ENCODE peak calls at places on chromosomes 5 and 9, in eight cellular contexts. One of them, this sample, is unnamed.

GRCh38 chr5:32475338-32476097 is 31.0 kb upstream of the ZFR start:
- DNase-seq in choroid plexus epithelial cell: no peak
- DNase-seq in IMR-90: no peak
- DNase-seq in right lobe of liver: no peak
- DNase-seq in left ventricle myocardium inferior: no peak
- DNase-seq in upper lobe of left lung: no peak
- DNase-seq in PC-9: no peak
- DNase-seq in HCT116: no peak
- DNase-seq in this sample: no peak

GRCh38 chr9:96777539-96777864 is 385 bp downstream of the ZNF510 start:
- DNase-seq in PC-9: no peak
- DNase-seq in left ventricle myocardium inferior: no peak
- DNase-seq in IMR-90: no peak
- DNase-seq in choroid plexus epithelial cell: peak
- DNase-seq in upper lobe of left lung: no peak
- DNase-seq in right lobe of liver: no peak
- DNase-seq in HCT116: no peak
- DNase-seq in this sample: no peak

GRCh38 chr9:95105519-95106287 is 211.8 kb downstream of the FANCC start:
- DNase-seq in choroid plexus epithelial cell: no peak
- DNase-seq in IMR-90: no peak
- DNase-seq in HCT116: no peak
- DNase-seq in upper lobe of left lung: no peak
- DNase-seq in PC-9: peak
- DNase-seq in left ventricle myocardium inferior: no peak
- DNase-seq in right lobe of liver: no peak
- DNase-seq in this sample: no peak

GRCh38 chr9:37582548-37583157 is 6.5 kb upstream of the FBXO10 start:
- DNase-seq in PC-9: no peak
- DNase-seq in IMR-90: peak
- DNase-seq in right lobe of liver: no peak
- DNase-seq in left ventricle myocardium inferior: no peak
- DNase-seq in upper lobe of left lung: no peak
- DNase-seq in HCT116: peak
- DNase-seq in choroid plexus epithelial cell: peak
- DNase-seq in this sample: no peak

GRCh38 chr5:172901012-172901780 is 58.0 kb upstream of the RPL26L1 start:
- DNase-seq in choroid plexus epithelial cell: peak
- DNase-seq in upper lobe of left lung: no peak
- DNase-seq in PC-9: no peak
- DNase-seq in HCT116: no peak
- DNase-seq in right lobe of liver: peak
- DNase-seq in left ventricle myocardium inferior: peak
- DNase-seq in IMR-90: peak
- DNase-seq in this sample: no peak

GRCh38 chr9:38339087-38339486 is 53.4 kb upstream of the ALDH1B1 start:
- DNase-seq in PC-9: no peak
- DNase-seq in left ventricle myocardium inferior: no peak
- DNase-seq in choroid plexus epithelial cell: peak
- DNase-seq in right lobe of liver: no peak
- DNase-seq in upper lobe of left lung: no peak
- DNase-seq in IMR-90: peak
- DNase-seq in HCT116: no peak
- DNase-seq in this sample: peak

GRCh38 chr5:139141841-139142240 is 56.3 kb downstream of the SIL1 start:
- DNase-seq in IMR-90: peak
- DNase-seq in HCT116: peak
- DNase-seq in choroid plexus epithelial cell: peak
- DNase-seq in upper lobe of left lung: no peak
- DNase-seq in PC-9: peak
- DNase-seq in left ventricle myocardium inferior: peak
- DNase-seq in right lobe of liver: peak
- DNase-seq in this sample: no peak

GRCh38 chr9:83449166-83449565 is 89.0 kb downstream of the FRMD3 start:
- DNase-seq in right lobe of liver: no peak
- DNase-seq in PC-9: no peak
- DNase-seq in HCT116: no peak
- DNase-seq in IMR-90: no peak
- DNase-seq in upper lobe of left lung: no peak
- DNase-seq in left ventricle myocardium inferior: peak
- DNase-seq in choroid plexus epithelial cell: no peak
- DNase-seq in this sample: no peak

GRCh38 chr9:34994429-34995287 is 5.1 kb downstream of the DNAJB5 start:
- DNase-seq in IMR-90: peak
- DNase-seq in choroid plexus epithelial cell: peak
- DNase-seq in upper lobe of left lung: no peak
- DNase-seq in PC-9: no peak
- DNase-seq in right lobe of liver: no peak
- DNase-seq in HCT116: peak
- DNase-seq in left ventricle myocardium inferior: no peak
- DNase-seq in this sample: peak

GRCh38 chr5:149376711-149377447 is 2.2 kb downstream of the IL17B start:
- DNase-seq in left ventricle myocardium inferior: no peak
- DNase-seq in upper lobe of left lung: no peak
- DNase-seq in PC-9: no peak
- DNase-seq in right lobe of liver: no peak
- DNase-seq in HCT116: no peak
- DNase-seq in IMR-90: no peak
- DNase-seq in choroid plexus epithelial cell: no peak
- DNase-seq in this sample: no peak

GRCh38 chr5:149376104-149376503 is 3.0 kb downstream of the IL17B start:
- DNase-seq in upper lobe of left lung: no peak
- DNase-seq in right lobe of liver: no peak
- DNase-seq in left ventricle myocardium inferior: no peak
- DNase-seq in PC-9: no peak
- DNase-seq in choroid plexus epithelial cell: no peak
- DNase-seq in HCT116: no peak
- DNase-seq in IMR-90: no peak
- DNase-seq in this sample: no peak

GRCh38 chr5:149379177-149379761 is at the start of gene IL17B:
- DNase-seq in HCT116: no peak
- DNase-seq in upper lobe of left lung: peak
- DNase-seq in right lobe of liver: no peak
- DNase-seq in PC-9: no peak
- DNase-seq in IMR-90: no peak
- DNase-seq in left ventricle myocardium inferior: no peak
- DNase-seq in choroid plexus epithelial cell: no peak
- DNase-seq in this sample: no peak

GRCh38 chr5:149379807-149380374 is 799 bp upstream of the IL17B start:
- DNase-seq in upper lobe of left lung: no peak
- DNase-seq in HCT116: no peak
- DNase-seq in PC-9: no peak
- DNase-seq in IMR-90: no peak
- DNase-seq in choroid plexus epithelial cell: no peak
- DNase-seq in right lobe of liver: no peak
- DNase-seq in left ventricle myocardium inferior: no peak
- DNase-seq in this sample: no peak

GRCh38 chr5:149378241-149378805 is 769 bp downstream of the IL17B start:
- DNase-seq in left ventricle myocardium inferior: no peak
- DNase-seq in upper lobe of left lung: no peak
- DNase-seq in choroid plexus epithelial cell: no peak
- DNase-seq in IMR-90: no peak
- DNase-seq in right lobe of liver: no peak
- DNase-seq in PC-9: no peak
- DNase-seq in HCT116: no peak
- DNase-seq in this sample: no peak
- TF ChIP-seq CTCF in left ventricle myocardium inferior: no peak
- TF ChIP-seq CTCF in upper lobe of left lung: no peak
- TF ChIP-seq CTCF in choroid plexus epithelial cell: no peak
- TF ChIP-seq CTCF in IMR-90: no peak
- TF ChIP-seq CTCF in right lobe of liver: no peak
- TF ChIP-seq CTCF in PC-9: no peak
- TF ChIP-seq CTCF in HCT116: no peak
- TF ChIP-seq CTCF in this sample: no peak

GRCh38 chr5:145445027-145445426 is 390.1 kb downstream of the PRELID2 start:
- DNase-seq in choroid plexus epithelial cell: no peak
- DNase-seq in left ventricle myocardium inferior: no peak
- DNase-seq in PC-9: no peak
- DNase-seq in IMR-90: no peak
- DNase-seq in upper lobe of left lung: no peak
- DNase-seq in right lobe of liver: no peak
- DNase-seq in HCT116: no peak
- DNase-seq in this sample: no peak
- H3K4me3 ChIP-seq in choroid plexus epithelial cell: no peak
- H3K4me3 ChIP-seq in left ventricle myocardium inferior: no peak
- H3K4me3 ChIP-seq in PC-9: no peak
- H3K4me3 ChIP-seq in IMR-90: no peak
- H3K4me3 ChIP-seq in upper lobe of left lung: no peak
- H3K4me3 ChIP-seq in right lobe of liver: no peak
- H3K4me3 ChIP-seq in HCT116: no peak
- H3K4me3 ChIP-seq in this sample: no peak

GRCh38 chr9:85178486-85178885 is 509.0 kb downstream of the NTRK2 start:
- DNase-seq in choroid plexus epithelial cell: no peak
- DNase-seq in PC-9: no peak
- DNase-seq in left ventricle myocardium inferior: no peak
- DNase-seq in IMR-90: no peak
- DNase-seq in right lobe of liver: no peak
- DNase-seq in upper lobe of left lung: no peak
- DNase-seq in HCT116: no peak
- DNase-seq in this sample: no peak
- TF ChIP-seq CTCF in choroid plexus epithelial cell: no peak
- TF ChIP-seq CTCF in PC-9: no peak
- TF ChIP-seq CTCF in left ventricle myocardium inferior: no peak
- TF ChIP-seq CTCF in IMR-90: no peak
- TF ChIP-seq CTCF in right lobe of liver: no peak
- TF ChIP-seq CTCF in upper lobe of left lung: no peak
- TF ChIP-seq CTCF in HCT116: no peak
- TF ChIP-seq CTCF in this sample: no peak

GRCh38 chr5:7811715-7812114 is 39.2 kb downstream of the CFAP90 start:
- DNase-seq in HCT116: no peak
- DNase-seq in IMR-90: no peak
- DNase-seq in left ventricle myocardium inferior: no peak
- DNase-seq in upper lobe of left lung: no peak
- DNase-seq in PC-9: no peak
- DNase-seq in right lobe of liver: no peak
- DNase-seq in choroid plexus epithelial cell: no peak
- DNase-seq in this sample: no peak

GRCh38 chr5:7814816-7815215 is 36.1 kb downstream of the CFAP90 start:
- DNase-seq in HCT116: no peak
- DNase-seq in IMR-90: no peak
- DNase-seq in PC-9: no peak
- DNase-seq in choroid plexus epithelial cell: no peak
- DNase-seq in left ventricle myocardium inferior: no peak
- DNase-seq in upper lobe of left lung: no peak
- DNase-seq in right lobe of liver: no peak
- DNase-seq in this sample: no peak

GRCh38 chr5:7815757-7816534 is 35.0 kb downstream of the CFAP90 start:
- DNase-seq in choroid plexus epithelial cell: peak
- DNase-seq in IMR-90: peak
- DNase-seq in upper lobe of left lung: peak
- DNase-seq in HCT116: peak
- DNase-seq in left ventricle myocardium inferior: peak
- DNase-seq in PC-9: no peak
- DNase-seq in right lobe of liver: peak
- DNase-seq in this sample: peak

GRCh38 chr5:7813576-7813975 is 37.4 kb downstream of the CFAP90 start:
- DNase-seq in right lobe of liver: no peak
- DNase-seq in left ventricle myocardium inferior: no peak
- DNase-seq in PC-9: no peak
- DNase-seq in choroid plexus epithelial cell: no peak
- DNase-seq in HCT116: no peak
- DNase-seq in IMR-90: no peak
- DNase-seq in upper lobe of left lung: no peak
- DNase-seq in this sample: no peak

DNA sequence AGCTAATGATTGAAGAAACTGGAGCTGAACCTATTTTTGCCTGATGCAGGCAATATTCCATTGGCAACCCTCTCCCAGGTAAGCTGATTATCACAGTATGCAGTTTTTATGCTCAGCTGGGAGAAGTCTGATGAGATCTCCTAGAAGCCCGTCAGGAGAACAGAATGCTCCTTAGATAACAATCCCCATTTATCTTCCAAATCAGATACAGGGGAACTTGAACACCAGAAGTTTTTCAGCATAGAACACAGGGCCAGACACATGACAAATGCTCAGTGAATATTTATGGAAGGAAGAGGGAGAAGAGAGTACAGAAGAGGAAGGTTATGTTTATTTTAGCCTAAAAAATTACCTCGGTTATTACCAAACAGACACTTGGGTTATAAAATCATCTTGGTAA is 37.9 kb downstream of the CFAP90 start:
- DNase-seq in choroid plexus epithelial cell: no peak
- DNase-seq in PC-9: no peak
- DNase-seq in right lobe of liver: no peak
- DNase-seq in upper lobe of left lung: no peak
- DNase-seq in left ventricle myocardium inferior: no peak
- DNase-seq in IMR-90: no peak
- DNase-seq in HCT116: no peak
- DNase-seq in this sample: no peak
- H3K4me3 ChIP-seq in choroid plexus epithelial cell: no peak
- H3K4me3 ChIP-seq in PC-9: no peak
- H3K4me3 ChIP-seq in right lobe of liver: no peak
- H3K4me3 ChIP-seq in upper lobe of left lung: no peak
- H3K4me3 ChIP-seq in left ventricle myocardium inferior: no peak
- H3K4me3 ChIP-seq in IMR-90: no peak
- H3K4me3 ChIP-seq in HCT116: no peak
- H3K4me3 ChIP-seq in this sample: no peak

DNA sequence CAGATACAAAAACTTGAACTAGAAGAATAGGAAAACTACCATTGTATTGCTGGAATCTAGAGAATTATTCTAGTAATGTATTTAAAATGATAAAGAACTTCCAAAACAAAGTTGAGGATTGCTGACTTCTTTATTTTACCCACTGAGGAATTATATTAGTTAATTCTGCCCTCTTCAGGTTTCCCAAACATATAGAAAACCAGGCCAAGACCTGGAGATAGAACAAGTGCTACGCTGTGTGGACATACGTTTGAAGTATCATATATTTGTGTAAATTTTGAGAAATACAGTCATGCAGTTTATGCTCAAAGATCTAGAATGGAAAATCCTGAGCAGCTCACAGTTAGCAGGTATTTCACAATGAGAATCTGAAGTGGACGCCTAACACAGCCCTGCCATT is 162.3 kb upstream of the CYLC2 start:
- DNase-seq in choroid plexus epithelial cell: no peak
- DNase-seq in IMR-90: no peak
- DNase-seq in right lobe of liver: no peak
- DNase-seq in HCT116: no peak
- DNase-seq in upper lobe of left lung: no peak
- DNase-seq in left ventricle myocardium inferior: no peak
- DNase-seq in PC-9: no peak
- DNase-seq in this sample: no peak
- TF ChIP-seq CTCF in choroid plexus epithelial cell: no peak
- TF ChIP-seq CTCF in IMR-90: no peak
- TF ChIP-seq CTCF in right lobe of liver: no peak
- TF ChIP-seq CTCF in HCT116: no peak
- TF ChIP-seq CTCF in upper lobe of left lung: no peak
- TF ChIP-seq CTCF in left ventricle myocardium inferior: no peak
- TF ChIP-seq CTCF in PC-9: no peak
- TF ChIP-seq CTCF in this sample: no peak

GRCh38 chr9:136058801-136059302 is 36.2 kb downstream of the NACC2 start:
- DNase-seq in right lobe of liver: no peak
- DNase-seq in upper lobe of left lung: peak
- DNase-seq in left ventricle myocardium inferior: no peak
- DNase-seq in IMR-90: no peak
- DNase-seq in HCT116: no peak
- DNase-seq in PC-9: no peak
- DNase-seq in choroid plexus epithelial cell: no peak
- DNase-seq in this sample: no peak
- H3K4me3 ChIP-seq in right lobe of liver: no peak
- H3K4me3 ChIP-seq in upper lobe of left lung: no peak
- H3K4me3 ChIP-seq in left ventricle myocardium inferior: no peak
- H3K4me3 ChIP-seq in IMR-90: no peak
- H3K4me3 ChIP-seq in HCT116: no peak
- H3K4me3 ChIP-seq in PC-9: no peak
- H3K4me3 ChIP-seq in choroid plexus epithelial cell: no peak
- H3K4me3 ChIP-seq in this sample: no peak

This sample was measured in HFF-Myc.